ENCODE peak calls at places on chromosomes 5 and 9, in four cellular contexts. V is A549, X is GM12878, E is K562. A is an unnamed sample.

GRCh38 chr5:55668356-55668755 is 43.8 kb downstream of the SLC38A9 start:
- DNase-seq in V (peak; percentile 84), X (no peak), E (no peak), A (peak; percentile 91)

GRCh38 chr9:124242331-124243194 is 15.2 kb upstream of the NEK6 start:
- DNase-seq in V (no peak), X (no peak), E (no peak), A (peak; percentile 59)

GRCh38 chr5:141260458-141261237 is 15.5 kb downstream of the PCDHB15 start:
- DNase-seq in V (peak; percentile 31), X (no peak), E (no peak), A (peak; percentile 2)

GRCh38 chr5:6202113-6202512 is 176.2 kb downstream of the MED10 start:
- DNase-seq in V (no peak), X (no peak), E (no peak), A (no peak)

GRCh38 chr5:15001512-15001911 is 129.9 kb upstream of the ANKH start:
- DNase-seq in V (no peak), X (no peak), E (no peak), A (no peak)

GRCh38 chr5:168895295-168896019 is 316.3 kb upstream of the PANK3 start:
- DNase-seq in V (no peak), X (no peak), E (no peak), A (no peak)

GRCh38 chr5:110258460-110258859 is 468.0 kb downstream of the TMEM232 start:
- DNase-seq in V (no peak), X (no peak), E (no peak), A (no peak)

GRCh38 chr9:113536483-113537226 is 73.1 kb downstream of the RGS3 start:
- DNase-seq in V (no peak), X (no peak), E (peak; percentile 27), A (no peak)

GRCh38 chr9:4986291-4986690 is 1.2 kb downstream of the JAK2 start:
- DNase-seq in V (no peak), X (no peak), E (no peak), A (peak; percentile 13)

GRCh38 chr5:78886650-78887230 is 98.4 kb downstream of the ARSB start:
- DNase-seq in V (peak; percentile 11), X (no peak), E (no peak), A (peak; percentile 23)

GRCh38 chr5:119400248-119400647 is 44.4 kb downstream of the TNFAIP8 start:
- DNase-seq in V (peak; percentile 19), X (no peak), E (no peak), A (peak; percentile 62)

GRCh38 chr5:44385236-44385940 is 3.8 kb downstream of the FGF10 start:
- DNase-seq in V (no peak), X (no peak), E (no peak), A (no peak)

GRCh38 chr5:14054111-14054854 is 88.9 kb upstream of the TRIO start:
- DNase-seq in V (no peak), X (no peak), E (no peak), A (peak; percentile 89)

GRCh38 chr9:106860731-106861584 is 2.0 kb upstream of the ZNF462 start:
- DNase-seq in V (peak; percentile 14), X (no peak), E (no peak), A (peak; percentile 38)

GRCh38 chr5:90944116-90944515 is 385.5 kb downstream of the ADGRV1 start:
- DNase-seq in V (no peak), X (no peak), E (no peak), A (peak; percentile 73)

GRCh38 chr5:100877277-100877676 is 25.8 kb downstream of the ST8SIA4 start:
- DNase-seq in V (peak; percentile 10), X (no peak), E (no peak), A (no peak)

GRCh38 chr9:86948153-86948929 is 1.0 kb upstream of the GAS1 start:
- DNase-seq in V (peak; percentile 76), X (no peak), E (peak; percentile 50), A (peak; percentile 82)

GRCh38 chr5:14319102-14319501 is 176.0 kb downstream of the TRIO start:
- DNase-seq in V (no peak), X (no peak), E (no peak), A (no peak)

GRCh38 chr5:135019314-135019713 is 14.7 kb downstream of the PITX1 start:
- DNase-seq in V (no peak), X (no peak), E (no peak), A (no peak)
- TF ChIP-seq ELK1 in V (no peak), X (no peak), E (no peak), A (no peak)

GRCh38 chr5:173041881-173042481 is 14.2 kb upstream of the CREBRF start:
- DNase-seq in V (no peak), X (no peak), E (no peak), A (peak; percentile 90)
- TF ChIP-seq ELK1 in V (no peak), X (no peak), E (no peak), A (no peak)

GRCh38 chr5:40873481-40873880 is 32.3 kb downstream of the CARD6 start:
- DNase-seq in V (no peak), X (no peak), E (no peak), A (no peak)

GRCh38 chr5:40877371-40877988 is 31.8 kb upstream of the C7 start:
- DNase-seq in V (no peak), X (no peak), E (no peak), A (no peak)

GRCh38 chr5:40875958-40876357 is 33.3 kb upstream of the C7 start:
- DNase-seq in V (no peak), X (no peak), E (no peak), A (no peak)

GRCh38 chr5:40882291-40882690 is 27.0 kb upstream of the C7 start:
- DNase-seq in V (no peak), X (no peak), E (no peak), A (no peak)

GRCh38 chr5:40879163-40879942 is 29.9 kb upstream of the C7 start:
- DNase-seq in V (peak; percentile 27), X (no peak), E (peak; percentile 43), A (peak; percentile 45)
- TF ChIP-seq ELK1 in V (no peak), X (no peak), E (no peak), A (no peak)

DNA sequence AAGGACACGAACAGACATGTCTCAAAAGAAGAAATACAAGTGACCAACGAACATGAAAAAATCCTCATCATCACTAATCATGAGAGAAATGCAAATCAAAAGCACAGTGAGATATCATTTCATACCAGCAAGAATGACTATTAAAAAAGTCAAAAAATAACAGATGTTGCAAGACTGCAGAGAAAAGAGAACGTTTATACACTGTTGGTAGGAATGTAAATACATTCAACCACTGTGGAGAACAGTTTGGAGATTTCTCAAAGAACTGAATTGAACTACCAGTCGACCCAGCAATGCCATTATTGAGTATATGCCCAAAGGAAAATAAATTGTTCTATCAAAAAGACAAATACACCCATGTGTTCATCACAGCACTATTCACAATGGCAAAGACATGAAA is 45.7 kb downstream of the FXN start:
- DNase-seq in V (no peak), X (no peak), E (no peak), A (peak; percentile 53)
- TF ChIP-seq ELK1 in V (no peak), X (no peak), E (no peak), A (no peak)

GRCh38 chr5:116652903-116653302 is 78.3 kb upstream of the SEMA6A start:
- DNase-seq in V (no peak), X (no peak), E (no peak), A (no peak)
- TF ChIP-seq ELK1 in V (no peak), X (no peak), E (no peak), A (no peak)

GRCh38 chr9:77554706-77555105 is 93.4 kb downstream of the GNA14 start:
- DNase-seq in V (no peak), X (no peak), E (no peak), A (no peak)
- TF ChIP-seq ELK1 in V (no peak), X (no peak), E (no peak), A (no peak)

A was measured in IMR-90.